ENCODE peak calls at places on chromosomes 12 and 14, in four cellular contexts. Y is adrenal gland, J is hepatocyte, B is ascending aorta. N is an unnamed sample.

GRCh38 chr12:52832451-52832850 is 1.7 kb downstream of the KRT79 start:
- DNase-seq in Y (no peak), B (no peak), J (no peak), N (peak; percentile 9)

GRCh38 chr12:6915023-6915788 is 826 bp downstream of the ENO2 start:
- DNase-seq in B (no peak), Y (peak; percentile 18), J (no peak), N (no peak)

GRCh38 chr12:93126069-93126474 is 197.0 kb upstream of the EEA1 start:
- DNase-seq in Y (no peak), J (no peak), B (no peak), N (no peak)

GRCh38 chr12:64560395-64561301 is 49.6 kb upstream of the RASSF3 start:
- DNase-seq in J (peak; percentile 45), Y (peak; percentile 35), B (no peak), N (no peak)

GRCh38 chr12:47021298-47021697 is 58.1 kb upstream of the PCED1B start:
- DNase-seq in Y (no peak), J (peak; percentile 72), B (no peak), N (no peak)

GRCh38 chr12:32486158-32486557 is 86.8 kb downstream of the FGD4 start:
- DNase-seq in Y (no peak), B (no peak), J (no peak), N (no peak)

GRCh38 chr12:122403831-122404230 is 18.6 kb downstream of the CLIP1 start:
- DNase-seq in J (no peak), Y (no peak), B (no peak), N (peak; percentile 44)

GRCh38 chr14:52079239-52079956 is 10.5 kb upstream of the NID2 start:
- DNase-seq in B (no peak), J (no peak), Y (no peak), N (no peak)

GRCh38 chr14:105249175-105250007 is 1.1 kb downstream of the BTBD6 start:
- DNase-seq in B (no peak), Y (peak; percentile 27), J (no peak), N (peak; percentile 58)

GRCh38 chr14:68603682-68604360 is 189.0 kb downstream of the ZFP36L1 start:
- DNase-seq in Y (no peak), B (no peak), J (no peak), N (peak; percentile 68)

GRCh38 chr14:60196291-60196690 is 31.1 kb upstream of the DHRS7 start:
- DNase-seq in Y (no peak), B (no peak), J (no peak), N (no peak)

GRCh38 chr12:89789862-89790261 is 81.2 kb upstream of the ATP2B1 start:
- DNase-seq in B (no peak), J (no peak), Y (no peak), N (no peak)

GRCh38 chr12:77914089-77914488 is 83.4 kb downstream of the NAV3 start:
- DNase-seq in B (no peak), J (no peak), Y (no peak), N (no peak)

GRCh38 chr14:97411938-97412612 is 614.9 kb downstream of the VRK1 start:
- DNase-seq in J (no peak), B (no peak), Y (no peak), N (no peak)

GRCh38 chr14:97415907-97416306 is 618.7 kb downstream of the VRK1 start:
- DNase-seq in Y (no peak), B (no peak), J (no peak), N (no peak)

GRCh38 chr14:97412933-97413574 is 615.9 kb downstream of the VRK1 start:
- DNase-seq in J (no peak), Y (no peak), B (no peak), N (no peak)

GRCh38 chr14:97414718-97415098 is 617.5 kb downstream of the VRK1 start:
- DNase-seq in B (no peak), J (no peak), Y (no peak), N (no peak)

GRCh38 chr14:97413991-97414717 is 617.0 kb downstream of the VRK1 start:
- DNase-seq in J (no peak), B (no peak), Y (no peak), N (no peak)
- TF ChIP-seq CTCF in J (no peak), B (no peak), Y (no peak), N (no peak)

GRCh38 chr12:125100551-125101434 is 35.6 kb downstream of the AACS start:
- DNase-seq in J (no peak), B (no peak), Y (no peak), N (no peak)
- H3K27ac ChIP-seq in J (no peak overlapping the region), B (no peak overlapping the region), Y (no peak overlapping the region), N (no peak overlapping the region)

GRCh38 chr14:102817942-102818940 is 41.0 kb downstream of the TRAF3 start:
- DNase-seq in J (no peak), B (no peak), Y (no peak), N (no peak)
- H3K27me3 ChIP-seq in J (no peaks in the 10 kb centered on the region), B (no peaks in the 10 kb centered on the region), Y (no peaks in the 10 kb centered on the region), N (no peaks in the 10 kb centered on the region)

DNA sequence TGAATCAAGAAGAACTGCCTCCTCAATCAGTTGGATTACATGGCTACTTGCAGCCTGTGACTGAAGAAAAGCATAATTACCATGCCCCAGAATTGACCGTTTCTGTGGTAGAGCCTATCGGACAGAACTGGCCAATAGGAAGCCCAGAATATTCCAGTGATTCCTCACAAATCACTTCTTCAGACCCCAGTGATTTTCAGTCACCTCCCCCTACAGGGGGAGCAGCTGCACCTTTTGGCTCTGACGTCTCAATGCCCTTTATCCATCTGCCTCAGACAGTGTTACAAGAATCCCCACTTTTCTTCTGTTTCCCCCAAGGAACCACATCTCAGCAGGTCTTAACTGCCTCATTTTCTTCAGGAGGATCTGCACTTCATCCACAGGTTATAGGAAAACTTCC is 80.8 kb downstream of the RAD52 start:
- DNase-seq in J (no peak), Y (no peak), B (no peak), N (no peak)
- TF ChIP-seq CTCF in J (no peak), Y (no peak), B (no peak), N (no peak)

DNA sequence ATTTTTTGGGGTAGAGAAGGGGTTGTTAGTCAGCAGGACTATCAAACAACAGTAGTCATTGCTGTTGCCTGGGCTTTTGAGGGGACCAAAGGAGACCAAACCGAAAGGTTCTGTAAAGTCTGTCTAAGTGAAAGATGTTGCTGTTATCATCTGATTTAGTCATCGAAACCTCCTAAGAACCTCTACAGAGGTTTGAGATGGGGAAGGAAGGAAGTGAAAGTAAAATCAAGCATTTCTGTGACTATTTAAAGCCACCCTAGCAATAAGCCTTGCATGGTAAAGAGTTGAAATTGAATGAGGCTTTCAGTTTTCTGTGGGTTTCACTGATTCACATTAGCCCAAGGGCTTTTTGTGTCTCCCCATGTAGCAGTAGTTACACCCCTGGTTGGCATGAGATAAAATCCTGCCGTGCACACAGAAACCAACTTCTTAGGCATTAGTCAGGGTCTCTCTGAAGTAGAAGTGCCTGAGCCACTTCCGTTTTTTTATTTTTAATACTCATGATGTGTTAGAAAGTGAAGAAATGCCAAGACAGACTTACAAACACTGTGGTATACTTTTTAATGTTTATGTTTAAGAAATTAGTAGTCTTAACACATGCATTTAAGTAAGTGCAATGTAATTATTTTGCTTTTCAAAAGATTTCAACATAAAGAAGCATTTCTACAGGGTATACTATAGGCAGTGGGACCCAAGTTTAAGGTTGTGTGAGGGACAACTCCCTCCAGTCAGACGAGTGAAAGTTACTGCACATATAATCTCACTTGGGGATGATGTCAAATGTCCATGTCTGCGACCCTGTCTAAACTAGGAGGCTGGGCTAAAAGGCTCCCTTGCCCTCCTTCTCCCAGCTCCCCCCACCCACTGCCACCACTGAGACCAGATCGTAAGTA is 50.4 kb downstream of the DYRK2 start:
- DNase-seq in B (no peak), Y (no peak), J (no peak), N (no peak)
- H3K27ac ChIP-seq in B (peak overlapping the region; percentile 30), Y (no peak overlapping the region), J (no peak overlapping the region), N (no peak overlapping the region)